ENCODE peak calls at places on chromosomes 12 and 14, in seven cellular contexts. One of them, this sample, is unnamed.

GRCh38 chr12:66127695-66128094 is 2.9 kb downstream of the LLPH start:
- DNase-seq in ovary: peak; percentile 27
- DNase-seq in GM12878: no peak
- DNase-seq in H1: no peak
- DNase-seq in transverse colon: no peak
- DNase-seq in stomach: no peak
- DNase-seq in upper lobe of left lung: no peak
- DNase-seq in this sample: no peak

GRCh38 chr14:92906823-92907222 is 16.1 kb upstream of the CHGA start:
- DNase-seq in ovary: no peak
- DNase-seq in GM12878: no peak
- DNase-seq in H1: no peak
- DNase-seq in transverse colon: no peak
- DNase-seq in stomach: no peak
- DNase-seq in upper lobe of left lung: no peak
- DNase-seq in this sample: no peak

GRCh38 chr12:79451988-79452387 is 238.8 kb downstream of the PAWR start:
- DNase-seq in ovary: peak; percentile 74
- DNase-seq in GM12878: no peak
- DNase-seq in H1: no peak
- DNase-seq in transverse colon: peak; percentile 39
- DNase-seq in stomach: peak; percentile 25
- DNase-seq in upper lobe of left lung: peak; percentile 21
- DNase-seq in this sample: peak; percentile 85

GRCh38 chr12:60264094-60264493 is 668.3 kb downstream of the SLC16A7 start:
- DNase-seq in ovary: no peak
- DNase-seq in GM12878: no peak
- DNase-seq in H1: no peak
- DNase-seq in transverse colon: no peak
- DNase-seq in stomach: no peak
- DNase-seq in upper lobe of left lung: no peak
- DNase-seq in this sample: no peak

GRCh38 chr12:77847060-77847541 is 16.4 kb downstream of the NAV3 start:
- DNase-seq in ovary: no peak
- DNase-seq in GM12878: peak; percentile 75
- DNase-seq in H1: no peak
- DNase-seq in transverse colon: no peak
- DNase-seq in stomach: no peak
- DNase-seq in upper lobe of left lung: no peak
- DNase-seq in this sample: no peak

GRCh38 chr12:110165540-110166159 is 41.5 kb downstream of the IFT81 start:
- DNase-seq in ovary: no peak
- DNase-seq in GM12878: peak; percentile 26
- DNase-seq in H1: no peak
- DNase-seq in transverse colon: no peak
- DNase-seq in stomach: no peak
- DNase-seq in upper lobe of left lung: no peak
- DNase-seq in this sample: no peak

GRCh38 chr12:130739571-130739970 is 23.5 kb upstream of the RIMBP2 start:
- DNase-seq in ovary: no peak
- DNase-seq in GM12878: no peak
- DNase-seq in H1: no peak
- DNase-seq in transverse colon: no peak
- DNase-seq in stomach: no peak
- DNase-seq in upper lobe of left lung: no peak
- DNase-seq in this sample: no peak

GRCh38 chr14:20436363-20436755 is 393 bp upstream of the KLHL33 start:
- DNase-seq in ovary: no peak
- DNase-seq in GM12878: no peak
- DNase-seq in H1: no peak
- DNase-seq in transverse colon: no peak
- DNase-seq in stomach: no peak
- DNase-seq in upper lobe of left lung: no peak
- DNase-seq in this sample: no peak

GRCh38 chr14:87343641-87344040 is 649.3 kb downstream of the GALC start:
- DNase-seq in ovary: no peak
- DNase-seq in GM12878: no peak
- DNase-seq in H1: no peak
- DNase-seq in transverse colon: no peak
- DNase-seq in stomach: no peak
- DNase-seq in upper lobe of left lung: no peak
- DNase-seq in this sample: no peak

GRCh38 chr14:33696165-33696564 is 254.7 kb downstream of the EGLN3 start:
- DNase-seq in ovary: no peak
- DNase-seq in GM12878: no peak
- DNase-seq in H1: no peak
- DNase-seq in transverse colon: no peak
- DNase-seq in stomach: no peak
- DNase-seq in upper lobe of left lung: no peak
- DNase-seq in this sample: no peak

GRCh38 chr14:100019156-100019882 is 45.9 kb upstream of the EVL start:
- DNase-seq in ovary: no peak
- DNase-seq in GM12878: no peak
- DNase-seq in H1: no peak
- DNase-seq in transverse colon: no peak
- DNase-seq in stomach: no peak
- DNase-seq in upper lobe of left lung: no peak
- DNase-seq in this sample: no peak

GRCh38 chr12:25438638-25439037 is 114.4 kb downstream of the LMNTD1 start:
- DNase-seq in ovary: no peak
- DNase-seq in GM12878: no peak
- DNase-seq in H1: no peak
- DNase-seq in transverse colon: no peak
- DNase-seq in stomach: no peak
- DNase-seq in upper lobe of left lung: no peak
- DNase-seq in this sample: no peak

GRCh38 chr14:103517172-103517566 is 5.5 kb downstream of the CKB start:
- DNase-seq in ovary: no peak
- DNase-seq in GM12878: no peak
- DNase-seq in H1: no peak
- DNase-seq in transverse colon: no peak
- DNase-seq in stomach: no peak
- DNase-seq in upper lobe of left lung: no peak
- DNase-seq in this sample: peak; percentile 63

GRCh38 chr14:57712101-57712500 is 153.8 kb downstream of the SLC35F4 start:
- DNase-seq in ovary: no peak
- DNase-seq in GM12878: no peak
- DNase-seq in H1: no peak
- DNase-seq in transverse colon: no peak
- DNase-seq in stomach: no peak
- DNase-seq in upper lobe of left lung: no peak
- DNase-seq in this sample: no peak

GRCh38 chr14:50320279-50320678 is 8.2 kb downstream of the DMAC2L start:
- DNase-seq in ovary: peak; percentile 34
- DNase-seq in GM12878: peak; percentile 39
- DNase-seq in H1: no peak
- DNase-seq in transverse colon: no peak
- DNase-seq in stomach: no peak
- DNase-seq in upper lobe of left lung: no peak
- DNase-seq in this sample: no peak

GRCh38 chr12:1593232-1594044 is 943 bp downstream of the FBXL14 start:
- DNase-seq in ovary: peak; percentile 34
- DNase-seq in GM12878: no peak
- DNase-seq in H1: no peak
- DNase-seq in transverse colon: peak; percentile 74
- DNase-seq in stomach: peak; percentile 68
- DNase-seq in upper lobe of left lung: peak; percentile 66
- DNase-seq in this sample: peak; percentile 78

GRCh38 chr12:90234455-90234854 is 525.8 kb upstream of the ATP2B1 start:
- DNase-seq in ovary: no peak
- DNase-seq in GM12878: no peak
- DNase-seq in H1: no peak
- DNase-seq in transverse colon: no peak
- DNase-seq in stomach: no peak
- DNase-seq in upper lobe of left lung: no peak
- DNase-seq in this sample: no peak

GRCh38 chr14:104051092-104051813 is 34.2 kb upstream of the ASPG start:
- DNase-seq in ovary: no peak
- DNase-seq in GM12878: no peak
- DNase-seq in H1: no peak
- DNase-seq in transverse colon: no peak
- DNase-seq in stomach: no peak
- DNase-seq in upper lobe of left lung: no peak
- DNase-seq in this sample: no peak

GRCh38 chr12:18646307-18646706 is 91.5 kb downstream of the PLCZ1 start:
- DNase-seq in ovary: no peak
- DNase-seq in GM12878: no peak
- DNase-seq in H1: no peak
- DNase-seq in transverse colon: no peak
- DNase-seq in stomach: no peak
- DNase-seq in upper lobe of left lung: no peak
- DNase-seq in this sample: no peak

GRCh38 chr14:59346796-59347510 is 118.2 kb downstream of the GPR135 start:
- DNase-seq in ovary: no peak
- DNase-seq in GM12878: no peak
- DNase-seq in H1: no peak
- DNase-seq in transverse colon: no peak
- DNase-seq in stomach: no peak
- DNase-seq in upper lobe of left lung: no peak
- DNase-seq in this sample: no peak

GRCh38 chr12:68686595-68687521 is at the start of gene NUP107:
- DNase-seq in ovary: peak; percentile 99
- DNase-seq in GM12878: peak; percentile 95
- DNase-seq in H1: peak; percentile 91
- DNase-seq in transverse colon: peak; percentile 99
- DNase-seq in stomach: peak; percentile 100
- DNase-seq in upper lobe of left lung: peak; percentile 99
- DNase-seq in this sample: peak; percentile 100
- TF ChIP-seq POLR2A in ovary: peak; percentile 54
- TF ChIP-seq POLR2A in GM12878: peak; percentile 94
- TF ChIP-seq POLR2A in H1: peak; percentile 97
- TF ChIP-seq POLR2A in transverse colon: peak; percentile 66
- TF ChIP-seq POLR2A in stomach: no peak
- TF ChIP-seq POLR2A in upper lobe of left lung: peak; percentile 29
- TF ChIP-seq POLR2A in this sample: no peak

DNA sequence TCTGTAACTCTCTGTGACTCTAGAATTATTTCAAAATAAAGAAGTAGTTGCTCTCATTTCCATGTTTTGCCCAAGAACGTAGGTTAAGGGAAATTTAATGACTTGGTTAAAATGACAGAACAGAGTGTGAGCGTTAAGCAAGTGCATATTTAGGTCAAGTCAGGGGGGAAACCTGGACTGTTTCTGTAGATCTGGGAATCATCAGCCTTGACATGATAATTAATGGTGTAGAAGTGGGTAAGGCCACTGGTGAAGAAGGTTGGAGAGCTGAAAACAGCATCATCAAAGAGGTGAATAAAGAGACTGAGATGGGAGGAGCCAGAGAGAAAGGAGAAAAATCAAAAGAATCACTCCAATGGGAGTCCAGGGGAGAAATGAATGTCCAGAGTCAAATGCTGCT is 49.4 kb upstream of the STK38L start:
- DNase-seq in ovary: no peak
- DNase-seq in GM12878: no peak
- DNase-seq in H1: no peak
- DNase-seq in transverse colon: no peak
- DNase-seq in stomach: no peak
- DNase-seq in upper lobe of left lung: no peak
- DNase-seq in this sample: no peak
- TF ChIP-seq EP300 in ovary: no peak
- TF ChIP-seq EP300 in GM12878: no peak
- TF ChIP-seq EP300 in H1: no peak
- TF ChIP-seq EP300 in transverse colon: peak; percentile 87
- TF ChIP-seq EP300 in stomach: no peak
- TF ChIP-seq EP300 in upper lobe of left lung: no peak
- TF ChIP-seq EP300 in this sample: peak; percentile 73

DNA sequence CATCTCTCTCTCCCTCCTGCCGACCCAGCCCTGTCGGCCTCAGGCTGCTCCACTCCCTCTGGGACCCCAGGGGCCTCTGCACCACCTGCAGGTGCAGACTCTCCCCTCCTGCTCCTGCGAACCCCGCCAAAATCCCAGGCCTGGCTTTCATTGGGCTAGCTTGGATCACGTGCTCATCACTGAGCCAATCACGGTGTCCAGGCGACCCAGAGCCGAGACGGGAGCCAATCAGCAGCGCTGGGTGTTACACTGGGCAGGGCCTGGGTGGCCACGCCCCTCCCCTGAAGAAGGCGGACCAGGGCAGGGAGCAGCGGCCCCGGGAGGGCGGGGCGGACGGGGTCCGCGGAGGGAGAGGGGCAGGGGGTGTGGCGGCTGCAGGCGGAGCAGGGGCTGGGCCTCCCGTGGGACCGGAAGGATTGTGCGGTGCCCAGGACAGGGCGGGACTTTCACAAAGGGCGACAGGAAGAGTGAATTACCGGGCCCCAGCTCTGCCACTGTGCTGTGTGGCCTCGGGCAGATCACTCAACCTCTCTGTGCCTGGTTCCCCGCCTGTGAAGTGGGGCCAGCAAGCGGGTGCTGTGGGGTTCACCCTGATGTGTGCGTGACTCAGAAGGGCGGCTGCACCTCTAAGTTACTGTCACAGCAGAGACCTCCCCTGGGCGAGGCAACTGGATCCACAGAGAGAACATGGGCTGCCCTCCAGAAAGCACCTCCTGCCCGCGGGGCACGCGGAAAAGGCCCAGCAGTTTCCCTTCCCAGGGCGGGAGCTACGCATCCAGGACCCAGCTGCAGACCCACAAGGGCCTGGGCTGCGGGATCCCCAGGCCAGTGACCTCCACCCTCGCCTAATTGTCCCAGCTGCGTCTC is 66.5 kb upstream of the FBRSL1 start:
- DNase-seq in ovary: no peak
- DNase-seq in GM12878: no peak
- DNase-seq in H1: no peak
- DNase-seq in transverse colon: no peak
- DNase-seq in stomach: no peak
- DNase-seq in upper lobe of left lung: no peak
- DNase-seq in this sample: no peak
- H3K27me3 ChIP-seq in ovary: no peaks in the 10 kb centered on the region
- H3K27me3 ChIP-seq in GM12878: no peaks in the 10 kb centered on the region
- H3K27me3 ChIP-seq in H1: peaks cover 85% of the 10 kb centered on the region
- H3K27me3 ChIP-seq in transverse colon: peaks cover 77% of the 10 kb centered on the region
- H3K27me3 ChIP-seq in stomach: peaks cover 95% of the 10 kb centered on the region
- H3K27me3 ChIP-seq in upper lobe of left lung: no peaks in the 10 kb centered on the region
- H3K27me3 ChIP-seq in this sample: peaks cover 73% of the 10 kb centered on the region

DNA sequence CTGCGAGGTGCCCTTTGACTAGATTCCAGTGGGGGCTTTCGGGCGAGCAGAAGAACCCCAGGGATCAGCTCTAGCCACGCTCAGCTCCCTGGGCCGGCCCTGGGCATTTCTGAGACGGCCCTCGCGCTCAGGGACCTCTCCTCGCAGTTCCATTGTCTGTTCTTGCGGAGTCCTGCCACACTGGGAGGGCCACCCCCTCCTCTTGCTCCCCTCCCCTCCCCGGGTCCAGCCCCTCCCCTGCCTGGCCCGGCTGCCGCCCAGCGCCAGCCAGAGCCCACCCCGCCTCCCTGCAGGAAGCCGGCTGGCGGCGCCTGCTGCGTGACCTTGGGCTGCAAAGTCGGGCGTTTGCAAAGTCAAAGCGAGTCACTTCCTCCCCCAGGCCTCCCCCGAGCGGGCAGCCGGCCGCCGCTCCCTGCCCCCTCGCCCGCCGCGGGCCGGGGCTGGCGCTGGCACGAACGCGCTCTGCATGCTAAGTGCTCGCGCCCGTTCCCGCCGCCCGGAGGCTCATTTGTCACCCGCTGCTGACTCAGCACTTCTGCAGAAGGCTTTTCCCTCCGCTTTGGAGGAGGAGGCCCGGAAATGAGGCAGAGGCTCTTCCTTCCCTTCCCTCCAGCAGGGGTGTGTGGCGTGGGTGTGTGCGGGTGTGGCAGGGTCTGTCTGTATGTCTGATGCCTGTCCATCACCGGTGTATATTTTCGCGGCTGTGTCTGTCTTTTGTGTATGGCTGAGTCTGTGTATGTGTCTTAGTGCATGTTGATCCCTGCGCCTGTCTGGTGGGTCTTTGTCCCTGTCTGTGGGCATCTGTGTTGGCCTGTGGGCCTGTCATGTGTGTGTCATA is 72.0 kb downstream of the IRF2BPL start:
- DNase-seq in ovary: peak; percentile 85
- DNase-seq in GM12878: no peak
- DNase-seq in H1: peak; percentile 94
- DNase-seq in transverse colon: peak; percentile 92
- DNase-seq in stomach: peak; percentile 93
- DNase-seq in upper lobe of left lung: peak; percentile 95
- DNase-seq in this sample: peak; percentile 95
- TF ChIP-seq POLR2A in ovary: no peak
- TF ChIP-seq POLR2A in GM12878: peak; percentile 62
- TF ChIP-seq POLR2A in H1: peak; percentile 25
- TF ChIP-seq POLR2A in transverse colon: peak; percentile 59
- TF ChIP-seq POLR2A in stomach: no peak
- TF ChIP-seq POLR2A in upper lobe of left lung: peak; percentile 24
- TF ChIP-seq POLR2A in this sample: no peak